ENCODE peak calls at places on chromosomes 4 and X, in six cellular contexts. G, O, A, Q, I and V are unnamed samples.

GRCh38 chr4:61773655-61774245 is 573.6 kb downstream of the ADGRL3 start:
- DNase-seq in I (no peak), O (no peak), A (no peak), Q (no peak), G (no peak), V (no peak)

GRCh38 chr4:96936886-96937285 is 1097.0 kb downstream of the PDHA2 start:
- DNase-seq in Q (no peak), A (no peak), O (no peak), I (no peak), G (no peak), V (no peak)

GRCh38 chr4:37157403-37158167 is 87.0 kb upstream of the NWD2 start:
- DNase-seq in A (no peak), I (no peak), Q (no peak), O (no peak), G (no peak), V (no peak)

GRCh38 chr4:131531087-131531486 is 1618.0 kb upstream of the PCDH10 start:
- DNase-seq in G (no peak), I (no peak), O (no peak), A (no peak), Q (no peak), V (no peak)

GRCh38 chr4:88439161-88439760 is 17.7 kb upstream of the HERC5 start:
- DNase-seq in O (no peak), Q (no peak), A (no peak), G (no peak), I (no peak), V (no peak)

GRCh38 chr4:58940167-58940566 is 1830.0 kb upstream of the IGFBP7 start:
- DNase-seq in I (no peak), A (no peak), G (no peak), O (no peak), Q (no peak), V (no peak)

GRCh38 chrX:15404712-15405111 is 20.5 kb upstream of the VEGFD start:
- DNase-seq in O (no peak), A (no peak), I (peak), G (no peak), Q (no peak), V (no peak)

GRCh38 chrX:40154853-40155616 is 57.3 kb upstream of the BCOR start:
- DNase-seq in I (peak), O (peak), Q (no peak), A (peak), G (no peak), V (peak)

GRCh38 chrX:44908198-44908597 is 35.2 kb downstream of the KDM6A start:
- DNase-seq in A (no peak), Q (no peak), G (no peak), O (no peak), I (no peak), V (no peak)

GRCh38 chrX:123408856-123409737 is 225.0 kb downstream of the GRIA3 start:
- DNase-seq in O (no peak), A (no peak), G (no peak), I (no peak), Q (no peak), V (no peak)

GRCh38 chr4:140866492-140867005 is 110.4 kb upstream of the TBC1D9 start:
- DNase-seq in I (no peak), G (no peak), O (no peak), Q (no peak), A (no peak), V (no peak)
- TF ChIP-seq CTCF in I (no peak), G (no peak), O (no peak), Q (no peak), A (no peak), V (no peak)

GRCh38 chr4:84085986-84086385 is 413.1 kb downstream of the NKX6-1 start:
- DNase-seq in G (no peak), Q (no peak), A (no peak), I (no peak), O (no peak), V (no peak)
- TF ChIP-seq CTCF in G (no peak), Q (no peak), A (no peak), I (no peak), O (no peak), V (no peak)

GRCh38 chrX:152635941-152636340 is 1.8 kb upstream of the GABRQ start:
- DNase-seq in Q (peak), A (peak), I (no peak), G (peak), O (peak), V (no peak)
- TF ChIP-seq CTCF in Q (peak), A (peak), I (peak), G (peak), O (peak), V (peak)

GRCh38 chr4:47839259-47839658 is 1.4 kb upstream of the CORIN start:
- DNase-seq in A (no peak), O (no peak), I (no peak), G (no peak), Q (no peak), V (no peak)
- TF ChIP-seq CTCF in A (no peak), O (no peak), I (peak), G (no peak), Q (peak), V (peak)

GRCh38 chrX:3938587-3938986 is 225.1 kb upstream of the PRKX start:
- DNase-seq in A (no peak), O (no peak), G (no peak), Q (no peak), I (no peak), V (no peak)

GRCh38 chrX:3939967-3940610 is 226.6 kb upstream of the PRKX start:
- DNase-seq in O (no peak), Q (no peak), I (no peak), A (no peak), G (peak), V (no peak)
- TF ChIP-seq CTCF in O (peak), Q (peak), I (no peak), A (peak), G (peak), V (peak)

DNA sequence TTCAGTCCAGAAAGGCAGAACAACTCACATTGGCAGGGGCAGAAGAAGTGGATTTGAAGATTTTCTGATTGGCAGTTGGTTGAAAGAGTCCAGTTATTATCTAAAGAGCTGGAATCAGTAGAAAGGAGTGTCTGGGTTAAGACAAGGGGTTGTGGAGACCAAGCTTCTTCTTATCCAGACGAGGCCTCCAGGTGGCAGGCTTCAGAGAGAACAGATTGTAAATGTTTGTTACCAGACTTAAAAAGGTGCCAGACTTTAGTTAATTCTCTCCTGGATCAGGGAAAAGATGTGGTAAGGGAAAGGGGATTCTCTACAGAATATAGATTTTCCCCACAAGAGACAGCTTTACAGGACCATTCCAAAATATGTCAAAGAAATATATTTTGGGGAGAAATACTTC is 36.7 kb upstream of the TLR3 start:
- DNase-seq in O (no peak), I (no peak), G (no peak), A (no peak), Q (no peak), V (no peak)
- TF ChIP-seq CTCF in O (no peak), I (no peak), G (peak), A (peak), Q (no peak), V (peak)

DNA sequence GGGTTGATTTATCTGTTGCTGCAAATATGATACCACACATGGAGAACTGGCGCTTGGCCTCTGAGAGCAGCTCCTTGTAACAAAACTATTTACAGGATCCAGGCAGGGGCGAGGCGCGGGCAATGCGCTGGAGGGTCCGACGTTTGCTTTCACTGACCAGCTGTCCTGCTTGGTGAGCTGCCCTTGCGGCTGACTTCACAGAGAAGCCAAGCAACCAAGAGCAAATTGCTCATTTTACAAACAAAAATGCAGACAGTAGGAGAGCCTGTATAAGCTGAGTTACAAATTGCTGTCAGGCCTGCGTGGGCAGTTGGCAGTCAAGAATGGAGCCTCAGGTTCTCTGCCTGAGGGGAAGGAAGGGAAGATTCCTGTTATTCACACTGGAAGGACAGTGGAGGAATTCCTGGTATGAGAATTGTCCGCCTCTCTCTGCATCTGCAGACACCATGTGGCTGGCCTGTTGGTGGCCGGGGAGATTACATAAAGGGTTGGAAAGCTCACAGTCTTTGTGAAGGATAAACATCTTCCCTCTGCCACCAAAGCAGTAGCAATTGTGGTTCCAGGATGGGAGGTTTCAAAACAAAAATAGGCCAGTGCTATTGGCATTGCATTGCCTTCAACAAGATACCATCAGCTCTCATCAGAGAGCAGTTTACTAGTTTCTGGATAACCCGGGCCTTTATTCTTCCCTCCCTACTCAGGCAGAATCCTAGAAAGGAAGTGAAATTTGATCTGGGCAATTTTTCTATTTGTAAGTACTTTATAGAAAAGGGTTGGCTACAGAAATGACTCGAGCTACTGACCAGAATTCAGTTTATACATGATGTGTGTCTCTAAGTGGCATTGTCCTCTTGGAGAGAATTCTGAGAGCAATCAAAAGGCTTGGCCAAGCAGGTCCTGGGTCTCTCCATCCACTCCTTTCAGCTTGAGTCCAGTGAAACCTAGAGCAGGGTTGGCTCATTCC is 192.4 kb upstream of the LEF1 start:
- DNase-seq in O (no peak), Q (peak), A (no peak), I (no peak), G (no peak), V (no peak)
- TF ChIP-seq CTCF in O (no peak), Q (no peak), A (no peak), I (no peak), G (no peak), V (no peak)

GRCh38 chrX:145178268-145178667 is 69.0 kb upstream of the SPANXN1 start:
- DNase-seq in G (no peak), I (no peak), Q (no peak), A (no peak), O (peak), V (no peak)
- TF ChIP-seq CTCF in G (no peak), I (no peak), Q (no peak), A (no peak), O (no peak), V (no peak)

GRCh38 chrX:13545731-13546130 is 23.7 kb upstream of the EGFL6 start:
- DNase-seq in I (no peak), Q (no peak), G (no peak), A (no peak), O (no peak), V (no peak)

GRCh38 chrX:13552892-13553291 is 16.5 kb upstream of the EGFL6 start:
- DNase-seq in I (no peak), G (no peak), O (no peak), A (no peak), Q (no peak), V (no peak)

GRCh38 chrX:13551610-13552009 is 17.8 kb upstream of the EGFL6 start:
- DNase-seq in Q (no peak), G (no peak), A (no peak), O (no peak), I (no peak), V (no peak)

GRCh38 chrX:13550346-13550745 is 19.1 kb upstream of the EGFL6 start:
- DNase-seq in G (no peak), I (no peak), O (no peak), A (no peak), Q (no peak), V (no peak)
- TF ChIP-seq CTCF in G (no peak), I (no peak), O (no peak), A (no peak), Q (no peak), V (no peak)